ENCODE peak calls at places on chromosomes 11 and 22, in five cellular contexts. One of them, this sample, is unnamed.

GRCh38 chr22:27747396-27748256 is 53.9 kb downstream of the MN1 start:
- DNase-seq in left ventricle myocardium inferior: no peak
- DNase-seq in omental fat pad: no peak
- DNase-seq in adrenal gland: no peak
- DNase-seq in GM03348: peak; percentile 74
- DNase-seq in this sample: no peak

GRCh38 chr11:19690885-19691284 is 21.8 kb upstream of the NAV2 start:
- DNase-seq in left ventricle myocardium inferior: no peak
- DNase-seq in omental fat pad: no peak
- DNase-seq in adrenal gland: no peak
- DNase-seq in GM03348: no peak
- DNase-seq in this sample: no peak

GRCh38 chr11:87437844-87438223 is 400.1 kb downstream of the TMEM135 start:
- DNase-seq in left ventricle myocardium inferior: no peak
- DNase-seq in omental fat pad: no peak
- DNase-seq in adrenal gland: no peak
- DNase-seq in GM03348: peak; percentile 55
- DNase-seq in this sample: peak; percentile 43

GRCh38 chr11:14642873-14643696 is 519 bp upstream of the PDE3B start:
- DNase-seq in left ventricle myocardium inferior: no peak
- DNase-seq in omental fat pad: no peak
- DNase-seq in adrenal gland: no peak
- DNase-seq in GM03348: no peak
- DNase-seq in this sample: no peak

GRCh38 chr11:64905516-64906313 is 11.3 kb downstream of the ATG2A start:
- DNase-seq in left ventricle myocardium inferior: no peak
- DNase-seq in omental fat pad: no peak
- DNase-seq in adrenal gland: no peak
- DNase-seq in GM03348: no peak
- DNase-seq in this sample: no peak

GRCh38 chr22:34334893-34335292 is 414.6 kb upstream of the LARGE1 start:
- DNase-seq in left ventricle myocardium inferior: no peak
- DNase-seq in omental fat pad: no peak
- DNase-seq in adrenal gland: no peak
- DNase-seq in GM03348: no peak
- DNase-seq in this sample: no peak

GRCh38 chr11:106695506-106695905 is 322.8 kb downstream of the GUCY1A2 start:
- DNase-seq in left ventricle myocardium inferior: no peak
- DNase-seq in omental fat pad: no peak
- DNase-seq in adrenal gland: no peak
- DNase-seq in GM03348: peak; percentile 2
- DNase-seq in this sample: peak; percentile 56

GRCh38 chr11:133726576-133726975 is 118.7 kb downstream of the SPATA19 start:
- DNase-seq in left ventricle myocardium inferior: no peak
- DNase-seq in omental fat pad: no peak
- DNase-seq in adrenal gland: no peak
- DNase-seq in GM03348: no peak
- DNase-seq in this sample: no peak

GRCh38 chr11:134988495-134988894 is 576.5 kb upstream of the B3GAT1 start:
- DNase-seq in left ventricle myocardium inferior: no peak
- DNase-seq in omental fat pad: no peak
- DNase-seq in adrenal gland: no peak
- DNase-seq in GM03348: no peak
- DNase-seq in this sample: no peak

GRCh38 chr22:37566903-37567798 is 6.9 kb downstream of the CDC42EP1 start:
- DNase-seq in left ventricle myocardium inferior: peak; percentile 76
- DNase-seq in omental fat pad: peak; percentile 75
- DNase-seq in adrenal gland: peak; percentile 92
- DNase-seq in GM03348: peak; percentile 73
- DNase-seq in this sample: peak; percentile 66

GRCh38 chr11:133934599-133935550 is 21.9 kb downstream of the IGSF9B start:
- DNase-seq in left ventricle myocardium inferior: peak; percentile 65
- DNase-seq in omental fat pad: no peak
- DNase-seq in adrenal gland: no peak
- DNase-seq in GM03348: peak; percentile 54
- DNase-seq in this sample: peak; percentile 77

GRCh38 chr11:86708671-86709070 is 36.3 kb upstream of the ME3 start:
- DNase-seq in left ventricle myocardium inferior: no peak
- DNase-seq in omental fat pad: no peak
- DNase-seq in adrenal gland: no peak
- DNase-seq in GM03348: peak; percentile 29
- DNase-seq in this sample: no peak

GRCh38 chr11:100980156-100980555 is 149.5 kb downstream of the PGR start:
- DNase-seq in left ventricle myocardium inferior: no peak
- DNase-seq in omental fat pad: no peak
- DNase-seq in adrenal gland: no peak
- DNase-seq in GM03348: no peak
- DNase-seq in this sample: no peak

GRCh38 chr11:96075532-96075959 is 151.6 kb upstream of the MTMR2 start:
- DNase-seq in left ventricle myocardium inferior: no peak
- DNase-seq in omental fat pad: no peak
- DNase-seq in adrenal gland: no peak
- DNase-seq in GM03348: no peak
- DNase-seq in this sample: no peak

GRCh38 chr11:19447150-19447566 is 206.4 kb upstream of the E2F8 start:
- DNase-seq in left ventricle myocardium inferior: no peak
- DNase-seq in omental fat pad: no peak
- DNase-seq in adrenal gland: no peak
- DNase-seq in GM03348: no peak
- DNase-seq in this sample: no peak

GRCh38 chr11:75350743-75351540 is 519 bp downstream of the ARRB1 start:
- DNase-seq in left ventricle myocardium inferior: peak; percentile 59
- DNase-seq in omental fat pad: no peak
- DNase-seq in adrenal gland: peak; percentile 61
- DNase-seq in GM03348: peak; percentile 49
- DNase-seq in this sample: no peak

GRCh38 chr11:73316422-73316821 is 8.3 kb downstream of the ARHGEF17 start:
- DNase-seq in left ventricle myocardium inferior: no peak
- DNase-seq in omental fat pad: no peak
- DNase-seq in adrenal gland: no peak
- DNase-seq in GM03348: no peak
- DNase-seq in this sample: no peak

GRCh38 chr11:96219981-96220623 is 122.9 kb downstream of the MAML2 start:
- DNase-seq in left ventricle myocardium inferior: no peak
- DNase-seq in omental fat pad: no peak
- DNase-seq in adrenal gland: no peak
- DNase-seq in GM03348: peak; percentile 60
- DNase-seq in this sample: no peak

GRCh38 chr11:32304521-32304920 is 130.8 kb downstream of the WT1 start:
- DNase-seq in left ventricle myocardium inferior: no peak
- DNase-seq in omental fat pad: no peak
- DNase-seq in adrenal gland: no peak
- DNase-seq in GM03348: no peak
- DNase-seq in this sample: no peak

GRCh38 chr22:24947383-24947782 is 889 bp upstream of the LHFPL7 start:
- DNase-seq in left ventricle myocardium inferior: no peak
- DNase-seq in omental fat pad: no peak
- DNase-seq in adrenal gland: no peak
- DNase-seq in GM03348: no peak
- DNase-seq in this sample: no peak

GRCh38 chr11:78789365-78789764 is 214.7 kb upstream of the NARS2 start:
- DNase-seq in left ventricle myocardium inferior: no peak
- DNase-seq in omental fat pad: no peak
- DNase-seq in adrenal gland: no peak
- DNase-seq in GM03348: no peak
- DNase-seq in this sample: no peak

GRCh38 chr11:113715882-113716625 is 9.9 kb upstream of the TMPRSS5 start:
- DNase-seq in left ventricle myocardium inferior: no peak
- DNase-seq in omental fat pad: no peak
- DNase-seq in adrenal gland: no peak
- DNase-seq in GM03348: no peak
- DNase-seq in this sample: no peak

GRCh38 chr22:36783743-36784142 is 7.8 kb upstream of the IFT27 start:
- DNase-seq in left ventricle myocardium inferior: no peak
- DNase-seq in omental fat pad: no peak
- DNase-seq in adrenal gland: no peak
- DNase-seq in GM03348: no peak
- DNase-seq in this sample: no peak

GRCh38 chr22:22358686-22359085 is 114.1 kb downstream of the VPREB1 start:
- DNase-seq in left ventricle myocardium inferior: no peak
- DNase-seq in omental fat pad: no peak
- DNase-seq in adrenal gland: no peak
- DNase-seq in GM03348: no peak
- DNase-seq in this sample: no peak

GRCh38 chr11:76670475-76671235 is at the start of gene LRRC32:
- DNase-seq in left ventricle myocardium inferior: peak; percentile 75
- DNase-seq in omental fat pad: no peak
- DNase-seq in adrenal gland: peak; percentile 59
- DNase-seq in GM03348: peak; percentile 78
- DNase-seq in this sample: no peak

GRCh38 chr22:50143096-50143495 is 27.4 kb upstream of the PANX2 start:
- DNase-seq in left ventricle myocardium inferior: no peak
- DNase-seq in omental fat pad: no peak
- DNase-seq in adrenal gland: no peak
- DNase-seq in GM03348: no peak
- DNase-seq in this sample: no peak

GRCh38 chr11:90476442-90477007 is 253.7 kb upstream of the CHORDC1 start:
- DNase-seq in left ventricle myocardium inferior: no peak
- DNase-seq in omental fat pad: no peak
- DNase-seq in adrenal gland: peak; percentile 23
- DNase-seq in GM03348: no peak
- DNase-seq in this sample: peak; percentile 8

GRCh38 chr22:46312056-46312455 is 15.4 kb downstream of the GTSE1 start:
- DNase-seq in left ventricle myocardium inferior: no peak
- DNase-seq in omental fat pad: no peak
- DNase-seq in adrenal gland: no peak
- DNase-seq in GM03348: no peak
- DNase-seq in this sample: no peak

GRCh38 chr11:67264886-67265632 is 1.2 kb upstream of the GRK2 start:
- DNase-seq in left ventricle myocardium inferior: no peak
- DNase-seq in omental fat pad: no peak
- DNase-seq in adrenal gland: no peak
- DNase-seq in GM03348: no peak
- DNase-seq in this sample: no peak

GRCh38 chr11:106461839-106462545 is 384.5 kb downstream of the AASDHPPT start:
- DNase-seq in left ventricle myocardium inferior: no peak
- DNase-seq in omental fat pad: no peak
- DNase-seq in adrenal gland: peak; percentile 25
- DNase-seq in GM03348: no peak
- DNase-seq in this sample: peak; percentile 13

This sample was measured in Caki2.